ENCODE peak calls at places on chromosome 20, in five cellular contexts. I is ovary, E is H1, H is transverse colon, B is tibial nerve. P is an unnamed sample.
A peak's percentile ranks its signal among the peaks of the same experiment; 100 is the strongest.

GRCh38 chr20:47050996-47051395 is 156.4 kb downstream of the EYA2 start:
- DNase-seq in B (no peak), H (no peak), E (no peak), I (no peak), P (no peak)

GRCh38 chr20:32017711-32018251 is 7.5 kb downstream of the CCM2L start:
- DNase-seq in I (no peak), H (peak; percentile 54), E (peak; percentile 85), B (no peak), P (peak; percentile 53)

GRCh38 chr20:37375227-37375626 is 29.3 kb downstream of the SRC start:
- DNase-seq in H (no peak), I (no peak), E (no peak), B (no peak), P (no peak)

GRCh38 chr20:63270606-63271325 is 1.8 kb upstream of the ARFGAP1 start:
- DNase-seq in B (no peak), I (no peak), H (no peak), E (no peak), P (no peak)

GRCh38 chr20:50652702-50653294 is 38.5 kb downstream of the RIPOR3 start:
- DNase-seq in B (no peak), I (no peak), E (no peak), H (no peak), P (no peak)

GRCh38 chr20:44414808-44415207 is 59.3 kb downstream of the HNF4A start:
- DNase-seq in I (no peak), E (no peak), H (no peak), B (no peak), P (no peak)

GRCh38 chr20:54208492-54209044 is 681 bp downstream of the PFDN4 start:
- DNase-seq in E (no peak), B (no peak), I (no peak), H (no peak), P (peak; percentile 9)

GRCh38 chr20:63664861-63665594 is 6.9 kb downstream of the RTEL1 start:
- DNase-seq in E (peak; percentile 82), H (no peak), I (no peak), B (no peak), P (no peak)

GRCh38 chr20:63186528-63187316 is 29.2 kb downstream of the YTHDF1 start:
- DNase-seq in H (no peak), I (no peak), E (no peak), B (no peak), P (no peak)

GRCh38 chr20:63889241-63890200 is 5.4 kb upstream of the DNAJC5 start:
- DNase-seq in B (no peak), H (no peak), I (no peak), E (no peak), P (no peak)

GRCh38 chr20:44723798-44724362 is 8.7 kb downstream of the CCN5 start:
- DNase-seq in H (no peak), I (no peak), E (no peak), B (no peak), P (no peak)

GRCh38 chr20:63420359-63421093 is 51.9 kb downstream of the KCNQ2 start:
- DNase-seq in E (no peak), I (no peak), B (no peak), H (no peak), P (no peak)

GRCh38 chr20:36624068-36624813 is 18.7 kb downstream of the RAB5IF start:
- DNase-seq in E (no peak), H (peak; percentile 71), B (no peak), I (no peak), P (no peak)

GRCh38 chr20:17968366-17969275 is at the start of the genes MGME1 and SNX5:
- DNase-seq in I (peak; percentile 99), H (peak; percentile 100), B (peak; percentile 97), E (peak; percentile 99), P (peak; percentile 100)
- TF ChIP-seq EP300 in I (peak; percentile 81), H (no peak), B (peak; percentile 95), E (no peak), P (no peak)

GRCh38 chr20:671252-672030 is 4.2 kb downstream of the SCRT2 start:
- DNase-seq in I (no peak), H (no peak), B (no peak), E (no peak), P (no peak)
- TF ChIP-seq EP300 in I (no peak), H (no peak), B (no peak), E (no peak), P (no peak)

DNA sequence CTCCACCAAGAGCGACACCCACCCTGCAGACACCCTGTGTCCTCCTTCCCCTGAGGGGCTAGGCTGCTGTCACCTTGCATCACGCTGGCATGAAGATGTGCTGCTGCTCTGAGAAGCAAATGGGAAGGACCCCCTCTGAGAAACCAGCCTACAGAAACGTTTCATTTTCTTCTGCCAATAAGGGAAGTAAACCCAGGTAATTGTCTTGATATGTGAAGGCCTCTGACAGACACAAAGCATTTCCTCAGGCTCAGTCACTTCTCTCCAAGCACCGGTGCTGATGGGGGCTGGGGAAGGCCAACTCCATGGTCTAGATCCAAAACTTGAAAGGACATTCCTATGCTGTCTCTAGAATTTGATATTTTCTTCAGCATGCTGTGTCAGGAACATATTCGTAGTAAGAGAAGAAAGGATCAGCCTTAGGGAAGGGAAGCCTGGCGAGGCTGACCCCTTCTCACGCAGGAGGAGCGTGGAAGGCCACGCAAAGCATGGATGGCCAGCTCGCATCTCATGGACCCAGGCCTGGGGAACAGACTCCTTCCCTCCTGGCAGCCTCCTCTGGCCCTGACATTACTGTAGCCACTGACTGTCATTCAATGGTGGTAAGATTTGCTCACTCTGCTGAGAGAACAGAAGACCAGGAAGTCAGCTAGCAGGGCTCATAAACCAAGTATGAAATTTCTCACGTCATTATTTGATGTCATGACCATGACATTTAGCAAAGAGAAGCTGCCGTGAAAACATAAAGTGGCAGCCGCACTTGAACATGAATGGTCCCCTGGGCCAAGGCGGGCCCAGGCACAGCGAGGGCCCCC is 20.4 kb downstream of the ACSS1 start:
- DNase-seq in B (no peak), I (no peak), E (no peak), H (no peak), P (no peak)
- TF ChIP-seq EP300 in B (no peak), I (no peak), E (no peak), H (no peak), P (no peak)

DNA sequence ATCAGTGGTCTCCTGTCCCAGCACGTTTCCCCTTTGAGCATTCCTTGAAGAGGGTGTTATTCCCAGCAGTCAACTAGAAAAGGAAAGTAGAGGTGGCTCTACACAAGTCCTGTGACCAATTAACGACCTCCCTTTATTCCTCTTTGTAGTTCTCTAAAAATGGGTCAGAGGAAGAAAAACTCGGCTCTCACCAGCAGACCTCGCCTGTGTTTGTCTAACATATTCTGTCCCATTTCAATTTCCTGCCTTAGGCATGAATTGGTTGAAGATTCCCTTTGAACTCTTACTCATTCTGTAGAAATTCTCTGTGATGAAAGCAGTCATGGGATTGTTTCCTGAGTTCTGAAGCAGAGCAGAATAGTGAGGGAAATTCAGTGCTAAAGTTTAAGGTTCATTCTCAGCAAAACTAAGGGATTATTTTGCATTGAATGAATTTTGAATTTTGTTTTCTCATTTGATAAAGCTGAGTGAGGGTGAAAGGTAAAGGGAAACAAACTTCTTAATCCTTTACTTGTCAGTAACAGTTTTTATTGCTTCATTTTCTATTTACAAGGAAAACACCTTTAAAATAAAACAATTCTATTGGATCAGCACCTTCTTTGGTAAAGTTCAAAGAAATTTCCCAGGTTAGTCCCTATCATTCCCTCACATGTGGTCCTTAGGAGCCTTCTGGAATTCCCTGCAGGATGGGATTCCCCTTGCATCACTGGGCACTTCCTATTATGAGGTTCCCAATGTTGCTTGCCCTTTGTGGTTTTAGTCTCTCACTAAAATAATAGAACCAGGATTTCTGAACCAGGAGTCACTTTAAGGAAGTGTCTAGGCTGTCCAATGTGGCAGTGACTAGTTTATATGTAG is 105.8 kb downstream of the SLX4IP start:
- DNase-seq in E (no peak), I (no peak), H (no peak), B (no peak), P (peak; percentile 37)
- TF ChIP-seq EP300 in E (no peak), I (no peak), H (no peak), B (peak; percentile 72), P (peak; percentile 84)

DNA sequence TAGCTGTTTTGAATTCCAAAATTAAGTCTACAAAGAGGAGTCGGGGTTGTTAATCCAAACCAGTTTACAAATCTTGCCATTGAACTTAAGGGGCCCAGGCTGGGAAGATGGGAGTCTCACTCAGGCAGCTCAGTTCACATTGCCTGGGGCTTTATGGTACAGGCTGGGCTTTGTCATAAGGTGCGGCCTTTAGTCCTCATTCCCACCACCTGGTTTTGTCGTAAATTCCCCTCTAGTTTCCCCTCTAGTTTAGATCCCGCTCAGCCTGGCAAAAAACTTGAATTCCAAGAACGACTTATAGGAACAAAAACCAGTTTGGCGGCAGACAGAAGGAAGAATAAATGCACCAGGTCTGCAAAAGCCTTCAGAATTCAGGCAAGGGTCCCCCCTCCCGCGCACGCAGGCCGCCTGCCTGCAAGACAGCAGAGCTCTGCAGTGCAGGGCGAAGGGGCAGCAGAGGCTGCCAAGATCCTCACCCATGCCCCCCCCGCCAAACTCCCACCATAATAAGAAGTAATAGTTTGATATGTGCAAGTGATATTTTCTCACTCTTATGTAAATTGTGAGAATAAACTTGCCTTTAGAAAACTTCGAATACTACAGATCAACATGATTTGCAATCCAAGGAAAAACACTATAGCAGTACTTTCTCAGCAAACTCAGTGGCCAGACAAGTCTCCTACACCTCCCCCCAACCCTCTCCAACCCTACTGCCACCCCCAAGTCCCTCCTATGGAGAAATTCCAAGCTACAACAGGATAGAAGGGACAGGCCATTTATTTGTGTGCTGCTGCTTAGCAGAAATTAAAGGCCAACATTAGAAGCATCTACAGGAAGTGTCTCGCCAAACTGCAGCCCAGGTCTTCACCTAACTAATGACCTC is 4.0 kb downstream of the BMP7 start:
- DNase-seq in E (peak; percentile 57), H (no peak), I (no peak), B (no peak), P (no peak)
- TF ChIP-seq EP300 in E (no peak), H (no peak), I (no peak), B (no peak), P (no peak)

DNA sequence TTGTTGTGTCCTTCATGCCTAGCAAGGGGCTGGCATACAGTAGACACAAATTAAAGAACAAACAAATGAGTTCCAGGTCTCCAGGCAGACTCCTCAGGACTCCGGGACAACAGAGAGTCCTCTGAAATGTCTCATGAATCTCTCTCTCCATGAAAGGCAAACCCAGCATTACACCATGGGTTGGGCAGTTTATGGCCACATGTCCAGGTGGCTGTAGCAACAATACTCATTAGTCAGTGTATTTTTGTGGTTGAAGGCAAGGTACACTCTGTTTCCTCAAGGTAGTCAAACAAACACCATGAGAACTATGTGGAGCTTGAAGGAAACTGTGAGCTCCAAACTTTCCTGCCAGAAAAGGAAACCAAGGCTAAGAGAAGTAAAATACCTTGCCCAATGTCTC is 62.2 kb downstream of the KCNB1 start:
- DNase-seq in E (no peak), I (no peak), H (peak; percentile 56), B (no peak), P (no peak)
- TF ChIP-seq EP300 in E (no peak), I (no peak), H (peak; percentile 13), B (no peak), P (no peak)

DNA sequence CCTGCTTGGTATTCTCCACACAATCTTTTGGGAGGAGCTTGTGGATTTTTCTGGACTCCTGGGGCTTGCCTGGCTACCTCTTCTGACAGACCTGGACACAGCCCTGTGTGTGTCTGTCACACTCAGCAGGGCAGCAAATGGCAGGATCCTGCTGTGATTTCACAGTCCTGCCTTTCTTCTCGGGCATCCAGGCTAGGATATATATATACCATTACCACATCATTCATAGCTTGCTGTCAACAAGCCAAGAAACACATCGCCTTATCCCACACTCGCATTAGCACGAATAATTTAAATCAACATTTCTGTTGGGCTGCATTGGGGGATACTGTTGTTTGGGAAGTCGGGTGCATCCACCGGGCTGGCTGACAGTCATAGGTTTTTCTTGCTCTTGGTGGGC is 154.8 kb upstream of the FERMT1 start:
- DNase-seq in E (no peak), B (no peak), I (no peak), H (no peak), P (no peak)
- TF ChIP-seq EP300 in E (no peak), B (no peak), I (no peak), H (no peak), P (no peak)

GRCh38 chr20:21574443-21574842 is 60.6 kb upstream of the NKX2-2 start:
- DNase-seq in B (no peak), H (no peak), I (no peak), E (no peak), P (no peak)
- TF ChIP-seq EP300 in B (no peak), H (no peak), I (no peak), E (no peak), P (no peak)

P was measured in A549.